ENCODE peak calls at places on chromosomes 4 and X, in four cellular contexts. One of them, this sample, is unnamed.

GRCh38 chr4:25172964-25173917 is 13.0 kb upstream of the SEPSECS start:
- DNase-seq in NCI-H1048: no peak
- DNase-seq in activated CD4-positive, alpha-beta memory T cell treated with anti-CD3 and anti-CD28 coated beads for 36 hours: no peak
- DNase-seq in activated CD4-positive, CD25-positive, alpha-beta regulatory T cell: no peak
- DNase-seq in this sample: peak; percentile 88

GRCh38 chrX:67346225-67346624 is 197.6 kb upstream of the AR start:
- DNase-seq in NCI-H1048: no peak
- DNase-seq in activated CD4-positive, CD25-positive, alpha-beta regulatory T cell: no peak
- DNase-seq in activated CD4-positive, alpha-beta memory T cell treated with anti-CD3 and anti-CD28 coated beads for 36 hours: no peak
- DNase-seq in this sample: no peak

GRCh38 chrX:22527302-22527701 is 254.6 kb downstream of the CBLL2 start:
- DNase-seq in activated CD4-positive, alpha-beta memory T cell treated with anti-CD3 and anti-CD28 coated beads for 36 hours: no peak
- DNase-seq in NCI-H1048: no peak
- DNase-seq in activated CD4-positive, CD25-positive, alpha-beta regulatory T cell: no peak
- DNase-seq in this sample: no peak

GRCh38 chrX:153971124-153971631 is 440 bp downstream of the HCFC1 start:
- DNase-seq in activated CD4-positive, CD25-positive, alpha-beta regulatory T cell: peak; percentile 62
- DNase-seq in NCI-H1048: peak; percentile 15
- DNase-seq in activated CD4-positive, alpha-beta memory T cell treated with anti-CD3 and anti-CD28 coated beads for 36 hours: peak; percentile 92
- DNase-seq in this sample: peak; percentile 67

GRCh38 chrX:75781618-75782017 is 3.4 kb downstream of the MAGEE2 start:
- DNase-seq in activated CD4-positive, alpha-beta memory T cell treated with anti-CD3 and anti-CD28 coated beads for 36 hours: no peak
- DNase-seq in NCI-H1048: no peak
- DNase-seq in activated CD4-positive, CD25-positive, alpha-beta regulatory T cell: no peak
- DNase-seq in this sample: no peak

GRCh38 chr4:135497563-135498152 is 1296.1 kb upstream of the PABPC4L start:
- DNase-seq in activated CD4-positive, CD25-positive, alpha-beta regulatory T cell: no peak
- DNase-seq in activated CD4-positive, alpha-beta memory T cell treated with anti-CD3 and anti-CD28 coated beads for 36 hours: no peak
- DNase-seq in NCI-H1048: no peak
- DNase-seq in this sample: no peak

GRCh38 chr4:19399001-19399400 is 852.7 kb upstream of the SLIT2 start:
- DNase-seq in NCI-H1048: no peak
- DNase-seq in activated CD4-positive, CD25-positive, alpha-beta regulatory T cell: no peak
- DNase-seq in activated CD4-positive, alpha-beta memory T cell treated with anti-CD3 and anti-CD28 coated beads for 36 hours: no peak
- DNase-seq in this sample: no peak

GRCh38 chr4:95318483-95318882 is 230.3 kb downstream of the UNC5C start:
- DNase-seq in activated CD4-positive, alpha-beta memory T cell treated with anti-CD3 and anti-CD28 coated beads for 36 hours: no peak
- DNase-seq in NCI-H1048: no peak
- DNase-seq in activated CD4-positive, CD25-positive, alpha-beta regulatory T cell: no peak
- DNase-seq in this sample: no peak

GRCh38 chr4:25065451-25065850 is 34.7 kb upstream of the LGI2 start:
- DNase-seq in activated CD4-positive, CD25-positive, alpha-beta regulatory T cell: no peak
- DNase-seq in activated CD4-positive, alpha-beta memory T cell treated with anti-CD3 and anti-CD28 coated beads for 36 hours: no peak
- DNase-seq in NCI-H1048: no peak
- DNase-seq in this sample: no peak

GRCh38 chrX:68827848-68828562 is 816 bp upstream of the EFNB1 start:
- DNase-seq in activated CD4-positive, alpha-beta memory T cell treated with anti-CD3 and anti-CD28 coated beads for 36 hours: peak; percentile 83
- DNase-seq in NCI-H1048: no peak
- DNase-seq in activated CD4-positive, CD25-positive, alpha-beta regulatory T cell: peak; percentile 72
- DNase-seq in this sample: peak; percentile 41

GRCh38 chrX:86023806-86024205 is 23.6 kb downstream of the CHM start:
- DNase-seq in NCI-H1048: no peak
- DNase-seq in activated CD4-positive, alpha-beta memory T cell treated with anti-CD3 and anti-CD28 coated beads for 36 hours: no peak
- DNase-seq in activated CD4-positive, CD25-positive, alpha-beta regulatory T cell: no peak
- DNase-seq in this sample: peak; percentile 41

GRCh38 chr4:26522478-26522877 is 32.2 kb upstream of the CCKAR start:
- DNase-seq in activated CD4-positive, alpha-beta memory T cell treated with anti-CD3 and anti-CD28 coated beads for 36 hours: no peak
- DNase-seq in activated CD4-positive, CD25-positive, alpha-beta regulatory T cell: no peak
- DNase-seq in NCI-H1048: no peak
- DNase-seq in this sample: no peak

GRCh38 chr4:112916868-112917267 is 132.6 kb upstream of the ANK2 start:
- DNase-seq in activated CD4-positive, alpha-beta memory T cell treated with anti-CD3 and anti-CD28 coated beads for 36 hours: no peak
- DNase-seq in NCI-H1048: no peak
- DNase-seq in activated CD4-positive, CD25-positive, alpha-beta regulatory T cell: no peak
- DNase-seq in this sample: no peak

GRCh38 chrX:129478516-129478915 is 44.8 kb downstream of the SMARCA1 start:
- DNase-seq in NCI-H1048: no peak
- DNase-seq in activated CD4-positive, alpha-beta memory T cell treated with anti-CD3 and anti-CD28 coated beads for 36 hours: no peak
- DNase-seq in activated CD4-positive, CD25-positive, alpha-beta regulatory T cell: no peak
- DNase-seq in this sample: no peak

GRCh38 chrX:19647159-19647558 is 131.9 kb upstream of the MAP3K15 start:
- DNase-seq in activated CD4-positive, alpha-beta memory T cell treated with anti-CD3 and anti-CD28 coated beads for 36 hours: no peak
- DNase-seq in activated CD4-positive, CD25-positive, alpha-beta regulatory T cell: no peak
- DNase-seq in NCI-H1048: no peak
- DNase-seq in this sample: no peak